ENCODE peak calls at places on chromosomes 5 and 9, in nine cellular contexts. W is transverse colon, L is HepG2, O is ovary, N is suprapubic skin, G is stomach, P is upper lobe of left lung, I is tibial nerve, B is SK-N-SH. H is an unnamed sample. For H3K27me3, the result is how much of the 10 kb centered on the place peaks cover.

GRCh38 chr5:34497031-34497808 is 158.9 kb upstream of the RAI14 start:
- DNase-seq in W (peak), L (no peak), O (peak), N (peak), G (no peak), P (no peak), I (peak), B (no peak), H (peak)

GRCh38 chr5:128446-128845 is 36.5 kb downstream of the PLEKHG4B start:
- DNase-seq in W (no peak), L (no peak), O (no peak), N (no peak), G (no peak), P (no peak), I (no peak), B (no peak), H (no peak)

GRCh38 chr9:77005216-77005615 is 14.2 kb upstream of the FOXB2 start:
- DNase-seq in W (no peak), L (no peak), O (no peak), N (no peak), G (no peak), P (no peak), I (no peak), B (no peak), H (no peak)

GRCh38 chr9:127698985-127699670 is 7.7 kb upstream of the CFAP157 start:
- DNase-seq in W (peak), L (no peak), O (peak), N (peak), G (peak), P (peak), I (peak), B (peak), H (peak)

GRCh38 chr9:93079371-93079770 is 16.6 kb upstream of the CARD19 start:
- DNase-seq in W (peak), L (no peak), O (peak), N (peak), G (no peak), P (no peak), I (no peak), B (no peak), H (peak)

GRCh38 chr5:126516133-126516532 is 78.9 kb downstream of the ALDH7A1 start:
- DNase-seq in W (no peak), L (no peak), O (no peak), N (no peak), G (no peak), P (no peak), I (no peak), B (peak), H (no peak)

GRCh38 chr9:131732061-131732526 is 7.8 kb downstream of the RAPGEF1 start:
- DNase-seq in W (peak), L (peak), O (no peak), N (no peak), G (no peak), P (no peak), I (no peak), B (no peak), H (peak)

GRCh38 chr5:82676663-82677062 is 398.5 kb upstream of the RPS23 start:
- DNase-seq in W (no peak), L (no peak), O (no peak), N (no peak), G (no peak), P (no peak), I (no peak), B (no peak), H (no peak)

GRCh38 chr5:82595083-82595482 is 316.9 kb upstream of the RPS23 start:
- DNase-seq in W (peak), L (no peak), O (no peak), N (no peak), G (no peak), P (no peak), I (no peak), B (no peak), H (no peak)

GRCh38 chr5:134647750-134648424 is 698 bp upstream of the SEC24A start:
- DNase-seq in W (peak), L (peak), O (no peak), N (no peak), G (no peak), P (no peak), I (no peak), B (no peak), H (no peak)

GRCh38 chr9:134796882-134797281 is 83.7 kb upstream of the FCN2 start:
- DNase-seq in W (no peak), L (no peak), O (no peak), N (no peak), G (no peak), P (peak), I (no peak), B (no peak), H (no peak)

GRCh38 chr5:139812836-139813805 is 17.5 kb downstream of the PSD2 start:
- DNase-seq in W (no peak), L (no peak), O (no peak), N (no peak), G (no peak), P (no peak), I (no peak), B (no peak), H (no peak)

GRCh38 chr5:38528162-38528703 is 28.2 kb downstream of the LIFR start:
- DNase-seq in W (no peak), L (peak), O (no peak), N (no peak), G (no peak), P (no peak), I (no peak), B (no peak), H (no peak)

GRCh38 chr5:76256116-76256889 is 146.8 kb upstream of the IQGAP2 start:
- DNase-seq in W (peak), L (peak), O (peak), N (no peak), G (peak), P (no peak), I (no peak), B (peak), H (peak)

GRCh38 chr9:105070176-105070575 is 142.2 kb upstream of the ABCA1 start:
- DNase-seq in W (no peak), L (no peak), O (no peak), N (no peak), G (no peak), P (no peak), I (no peak), B (no peak), H (no peak)

GRCh38 chr9:114910541-114910940 is 19.9 kb downstream of the TNFSF8 start:
- DNase-seq in W (no peak), L (no peak), O (no peak), N (no peak), G (no peak), P (no peak), I (no peak), B (no peak), H (no peak)

GRCh38 chr5:178624626-178625546 is 2.0 kb downstream of the CLK4 start:
- DNase-seq in W (no peak), L (no peak), O (no peak), N (no peak), G (no peak), P (no peak), I (no peak), B (no peak), H (no peak)

GRCh38 chr9:133204993-133205336 is 4.1 kb downstream of the OBP2B start:
- DNase-seq in W (no peak), L (no peak), O (no peak), N (no peak), G (peak), P (no peak), I (no peak), B (no peak), H (no peak)

GRCh38 chr5:52674815-52675545 is 112.7 kb upstream of the ITGA1 start:
- DNase-seq in W (no peak), L (no peak), O (no peak), N (no peak), G (no peak), P (no peak), I (no peak), B (no peak), H (no peak)

GRCh38 chr9:75200892-75201470 is 112.7 kb downstream of the OSTF1 start:
- DNase-seq in W (no peak), L (peak), O (no peak), N (no peak), G (no peak), P (no peak), I (no peak), B (peak), H (no peak)

GRCh38 chr5:1195439-1195838 is 6.0 kb upstream of the SLC6A19 start:
- DNase-seq in W (no peak), L (no peak), O (no peak), N (no peak), G (no peak), P (peak), I (no peak), B (no peak), H (no peak)

GRCh38 chr5:147869112-147869511 is 9.4 kb upstream of the SCGB3A2 start:
- DNase-seq in W (no peak), L (no peak), O (no peak), N (no peak), G (no peak), P (no peak), I (no peak), B (no peak), H (no peak)

GRCh38 chr5:179266291-179267070 is 78.8 kb downstream of the ADAMTS2 start:
- DNase-seq in W (peak), L (no peak), O (peak), N (peak), G (peak), P (no peak), I (no peak), B (peak), H (peak)

GRCh38 chr5:9546973-9547947 is 1.4 kb upstream of the SEMA5A start:
- DNase-seq in W (peak), L (no peak), O (peak), N (no peak), G (no peak), P (peak), I (no peak), B (no peak), H (no peak)

GRCh38 chr5:92613546-92613945 is 967.5 kb downstream of the NR2F1-AS1 start:
- DNase-seq in W (no peak), L (no peak), O (no peak), N (no peak), G (no peak), P (no peak), I (no peak), B (no peak), H (no peak)

GRCh38 chr5:6587171-6587570 is 45.7 kb downstream of the NSUN2 start:
- DNase-seq in W (no peak), L (no peak), O (no peak), N (no peak), G (no peak), P (no peak), I (no peak), B (no peak), H (no peak)

GRCh38 chr5:171416160-171417049 is 3.0 kb upstream of the FGF18 start:
- DNase-seq in W (no peak), L (no peak), O (no peak), N (peak), G (no peak), P (no peak), I (no peak), B (no peak), H (no peak)

GRCh38 chr5:58410441-58410840 is 49.4 kb downstream of the PLK2 start:
- DNase-seq in W (no peak), L (no peak), O (no peak), N (no peak), G (no peak), P (no peak), I (no peak), B (no peak), H (no peak)

GRCh38 chr9:99823392-99824377 is 2.0 kb downstream of the NR4A3 start:
- DNase-seq in W (peak), L (no peak), O (peak), N (peak), G (peak), P (peak), I (no peak), B (peak), H (peak)

GRCh38 chr5:111748304-111748763 is 8.7 kb downstream of the NREP start:
- DNase-seq in W (no peak), L (no peak), O (no peak), N (no peak), G (no peak), P (no peak), I (no peak), B (no peak), H (no peak)

GRCh38 chr9:130423272-130423671 is 21.5 kb upstream of the ASS1 start:
- DNase-seq in W (no peak), L (no peak), O (no peak), N (no peak), G (no peak), P (no peak), I (no peak), B (peak), H (peak)

DNA sequence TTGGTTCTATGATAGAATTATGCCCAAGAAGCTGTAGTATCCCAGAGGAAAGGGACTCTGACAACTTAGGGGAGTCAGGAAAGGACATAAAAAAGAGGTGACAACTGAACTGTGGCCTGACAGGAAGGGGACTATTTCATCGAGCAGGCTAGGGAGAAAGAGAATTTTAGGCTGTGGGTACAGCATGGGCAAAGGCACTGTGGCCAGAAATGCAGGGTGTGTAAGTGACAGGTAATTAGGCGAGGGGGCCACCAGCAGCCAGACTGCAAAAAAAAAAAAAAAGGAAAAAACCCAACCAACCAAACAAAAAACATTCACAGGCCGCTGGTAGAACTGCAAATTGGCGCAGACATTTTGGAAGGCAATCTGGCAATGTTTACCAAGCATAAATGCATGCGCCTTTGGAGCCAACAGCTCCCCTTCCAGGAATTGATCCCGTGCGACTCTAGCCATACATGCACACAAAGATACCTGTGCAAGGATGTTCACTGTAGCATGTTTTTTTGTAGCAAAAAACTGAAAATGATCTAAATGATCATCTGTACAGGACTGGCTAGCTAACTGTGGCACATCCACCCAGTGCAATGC is 1.0 kb downstream of the EIF4E1B start:
- DNase-seq in W (no peak), L (no peak), O (no peak), N (no peak), G (no peak), P (no peak), I (no peak), B (no peak), H (no peak)
- H3K27me3 ChIP-seq in W (half or more), L (under half), O (under half), N (half or more), G (under half), P (under half), I (half or more), B (under half), H (under half)

DNA sequence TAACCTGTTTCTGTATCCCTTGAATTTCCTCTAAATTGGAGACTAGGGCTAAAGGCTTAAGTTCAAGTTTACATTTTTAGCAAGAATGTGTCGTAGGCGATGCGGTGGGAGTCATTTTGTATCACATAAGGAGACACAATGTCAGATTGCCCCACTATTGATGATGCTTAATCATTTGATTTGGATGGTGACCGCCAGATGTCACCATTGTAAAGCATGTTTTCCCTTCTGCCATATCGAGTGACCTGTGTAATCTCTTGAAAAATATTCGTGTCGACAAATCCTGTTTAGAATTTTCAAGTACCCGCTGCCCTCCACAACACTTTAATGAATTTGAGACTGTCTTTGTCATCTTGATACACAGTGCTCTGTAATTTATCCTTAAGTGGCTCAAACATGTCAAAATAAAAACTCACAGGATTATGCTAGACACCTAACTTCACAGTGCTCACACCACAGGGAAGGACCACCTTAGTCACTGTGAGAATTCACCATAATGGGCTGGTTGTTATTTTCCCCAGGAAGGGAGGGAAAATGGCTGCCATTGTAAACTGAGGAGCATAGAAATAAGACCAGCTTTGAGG is 34.5 kb upstream of the SLC46A2 start:
- DNase-seq in W (no peak), L (peak), O (no peak), N (no peak), G (no peak), P (no peak), I (no peak), B (peak), H (no peak)
- TF ChIP-seq CTCF in W (no peak), L (peak), O (no peak), N (no peak), G (no peak), P (no peak), I (no peak), B (peak), H (peak)

DNA sequence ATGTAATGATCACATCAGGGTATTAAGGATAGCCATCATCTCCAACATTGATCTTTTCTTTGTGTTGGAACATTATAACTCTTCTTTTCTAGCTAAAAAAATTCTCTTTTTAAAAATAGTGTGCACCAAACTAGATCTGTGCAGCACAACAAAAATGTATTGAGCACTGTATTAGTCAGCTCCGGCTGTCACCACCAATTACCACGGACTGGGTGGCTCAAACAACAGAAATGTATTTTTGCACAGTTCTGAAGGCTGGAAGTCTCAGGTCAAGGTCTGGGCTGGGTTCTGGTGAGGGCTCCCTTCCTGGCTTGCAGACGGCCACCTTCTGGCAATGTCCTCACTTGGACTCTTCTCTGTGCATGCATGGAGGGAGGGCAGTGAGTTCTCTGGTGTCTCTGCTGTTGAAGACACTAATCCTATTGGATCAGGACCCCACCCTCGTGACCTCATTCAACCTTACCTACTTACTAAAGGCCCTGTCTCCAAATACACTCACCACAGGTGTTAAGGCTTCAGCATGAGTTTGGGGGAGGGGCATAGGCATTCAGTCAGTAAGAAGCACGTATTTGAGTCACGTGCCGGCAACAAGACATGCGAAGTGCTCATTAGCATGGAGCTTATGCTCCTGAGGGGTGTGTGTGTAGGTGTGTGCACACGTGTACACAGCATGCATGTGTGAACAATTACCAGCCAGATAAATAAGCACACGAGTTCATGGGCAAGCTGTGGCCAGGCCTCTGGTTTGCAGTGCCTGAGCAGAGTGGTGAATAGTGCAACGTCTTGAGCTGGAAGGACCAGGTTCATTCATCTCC is 89.4 kb upstream of the SH3PXD2B start:
- DNase-seq in W (no peak), L (no peak), O (no peak), N (peak), G (no peak), P (no peak), I (peak), B (no peak), H (peak)
- TF ChIP-seq EP300 in W (no peak), L (no peak), O (no peak), N (no peak), G (no peak), P (no peak), I (no peak), B (no peak), H (no peak)

GRCh38 chr5:72552041-72552557 is 44.9 kb upstream of the ZNF366 start:
- DNase-seq in W (no peak), L (no peak), O (no peak), N (no peak), G (no peak), P (no peak), I (no peak), B (no peak), H (no peak)

GRCh38 chr5:72555871-72556270 is 48.7 kb upstream of the ZNF366 start:
- DNase-seq in W (no peak), L (no peak), O (no peak), N (no peak), G (no peak), P (no peak), I (no peak), B (no peak), H (no peak)

GRCh38 chr5:72556351-72557146 is 49.3 kb upstream of the ZNF366 start:
- DNase-seq in W (peak), L (peak), O (peak), N (peak), G (peak), P (peak), I (peak), B (no peak), H (peak)

GRCh38 chr5:72554897-72555296 is 47.7 kb upstream of the ZNF366 start:
- DNase-seq in W (no peak), L (no peak), O (no peak), N (no peak), G (no peak), P (no peak), I (no peak), B (no peak), H (no peak)

DNA sequence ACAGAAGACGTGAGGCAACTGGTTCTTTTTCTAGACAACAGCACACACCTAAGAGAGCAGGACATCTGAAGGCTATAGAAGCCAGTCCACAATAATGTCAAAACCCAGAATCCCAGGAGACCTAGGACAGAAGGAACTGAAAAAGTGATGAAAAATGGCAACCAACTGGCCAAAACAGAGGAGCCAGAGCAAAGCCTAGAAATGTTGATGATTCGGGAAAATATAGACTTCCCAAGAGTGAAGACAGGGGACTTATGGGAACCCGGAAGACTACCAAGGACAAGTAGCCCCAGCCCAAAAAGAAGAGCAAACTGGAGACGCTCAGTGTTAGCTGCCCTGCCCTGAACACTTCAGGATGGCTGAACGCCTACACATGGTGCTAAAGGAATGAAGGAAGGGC is 43.4 kb upstream of the ZNF366 start:
- DNase-seq in W (no peak), L (no peak), O (no peak), N (no peak), G (no peak), P (no peak), I (no peak), B (no peak), H (no peak)
- H3K27me3 ChIP-seq in W (under half), L (under half), O (under half), N (under half), G (under half), P (under half), I (under half), B (under half), H (under half)

GRCh38 chr9:113148996-113149960 is 1.5 kb upstream of the SLC31A2 start:
- DNase-seq in W (no peak), L (peak), O (no peak), N (no peak), G (no peak), P (no peak), I (no peak), B (no peak), H (no peak)
- TF ChIP-seq CTCF in W (no peak), L (no peak), O (no peak), N (no peak), G (no peak), P (no peak), I (no peak), B (no peak), H (no peak)

GRCh38 chr5:159331099-159331973 is 1.0 kb upstream of the IL12B start:
- DNase-seq in W (peak), L (no peak), O (peak), N (peak), G (peak), P (peak), I (peak), B (peak), H (peak)
- TF ChIP-seq EP300 in W (no peak), L (no peak), O (no peak), N (no peak), G (no peak), P (no peak), I (no peak), B (no peak), H (no peak)

GRCh38 chr5:132826424-132827082 is 3.9 kb downstream of the SHROOM1 start:
- DNase-seq in W (no peak), L (no peak), O (no peak), N (no peak), G (no peak), P (no peak), I (no peak), B (no peak), H (no peak)
- H3K27me3 ChIP-seq in W (under half), L (under half), O (under half), N (under half), G (under half), P (under half), I (half or more), B (under half), H (under half)

H was measured in sigmoid colon.